ENCODE peak calls at places on chromosomes 6 and 20, in four cellular contexts. W, X, M and H are unnamed samples.

GRCh38 chr20:21505810-21506530 is 7.9 kb downstream of the NKX2-2 start:
- DNase-seq in W (no peak), X (peak), M (peak), H (no peak)

GRCh38 chr20:49594143-49594928 is 26.4 kb upstream of the PTGIS start:
- DNase-seq in W (no peak), X (peak), M (peak), H (peak)

GRCh38 chr6:140434761-140435160 is 1060.3 kb upstream of the CITED2 start:
- DNase-seq in W (no peak), X (peak), M (peak), H (no peak)

GRCh38 chr6:138377844-138378243 is at the start of gene SMIM28:
- DNase-seq in W (no peak), X (no peak), M (no peak), H (no peak)

GRCh38 chr20:51528263-51529026 is 14.1 kb downstream of the NFATC2 start:
- DNase-seq in W (no peak), X (no peak), M (no peak), H (no peak)

GRCh38 chr6:38269773-38270172 is 370.0 kb downstream of the BTBD9 start:
- DNase-seq in W (no peak), X (peak), M (no peak), H (no peak)

GRCh38 chr20:62576815-62577214 is 65.5 kb upstream of the SLCO4A1 start:
- DNase-seq in W (no peak), X (peak), M (no peak), H (no peak)

GRCh38 chr6:158853872-158854213 is 34.7 kb upstream of the EZR start:
- DNase-seq in W (no peak), X (no peak), M (no peak), H (no peak)

GRCh38 chr6:149335924-149336323 is 18.4 kb downstream of the TAB2 start:
- DNase-seq in W (no peak), X (peak), M (peak), H (no peak)

GRCh38 chr20:32052792-32053362 is 835 bp downstream of the HCK start:
- DNase-seq in W (no peak), X (no peak), M (no peak), H (no peak)

GRCh38 chr20:32053648-32054047 is 1.6 kb downstream of the HCK start:
- DNase-seq in W (no peak), X (no peak), M (no peak), H (no peak)

GRCh38 chr20:32051720-32052089 is 337 bp upstream of the HCK start:
- DNase-seq in W (no peak), X (no peak), M (no peak), H (no peak)

GRCh38 chr20:32050851-32051556 is 1.0 kb upstream of the HCK start:
- DNase-seq in W (no peak), X (no peak), M (no peak), H (no peak)

GRCh38 chr20:32052090-32052791 is at the start of gene HCK:
- DNase-seq in W (no peak), X (peak), M (no peak), H (no peak)
- H3K4me3 ChIP-seq in W (no peak), X (no peak), M (no peak), H (no peak)

GRCh38 chr6:144062757-144063156 is 32.6 kb downstream of the SF3B5 start:
- DNase-seq in W (no peak), X (no peak), M (no peak), H (no peak)
- TF ChIP-seq EZH2 in W (no peak), X (no peak), M (no peak), H (no peak)

DNA sequence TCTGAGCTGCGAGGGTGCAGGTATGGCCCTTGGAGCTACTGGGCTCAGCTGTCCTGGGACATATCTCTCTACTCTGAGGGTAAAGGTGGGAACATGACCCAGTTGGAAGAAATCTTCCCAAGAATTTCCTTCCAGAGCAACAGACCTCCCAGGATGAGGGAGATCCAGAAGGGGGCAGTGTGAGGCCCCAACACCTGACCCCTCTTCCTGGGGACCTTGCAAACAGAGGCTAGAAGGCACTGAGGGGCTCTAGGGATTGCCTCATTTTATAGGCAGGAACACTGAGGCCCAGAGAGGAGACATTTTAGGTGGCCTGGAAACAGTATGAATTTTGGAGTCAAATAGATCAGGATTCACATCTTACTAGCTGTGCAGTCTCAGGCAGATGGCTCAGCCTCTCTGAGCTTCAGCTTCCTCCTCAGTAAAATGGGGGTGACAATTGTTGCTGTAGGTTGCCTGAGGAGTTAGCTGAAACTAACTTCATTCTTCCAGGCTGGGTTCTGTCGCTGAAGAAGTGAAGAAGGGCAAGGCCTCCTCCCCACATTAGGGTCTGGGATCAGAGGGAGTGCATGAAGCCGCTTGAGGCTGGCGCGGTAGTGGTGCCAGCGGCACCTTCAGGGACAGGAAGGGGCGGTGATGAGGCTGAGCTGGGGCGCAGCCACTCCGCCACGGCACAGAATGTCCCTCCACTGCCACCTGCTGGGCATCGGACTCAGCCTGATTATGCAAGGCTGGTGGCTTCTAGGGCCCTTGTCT is 11.4 kb downstream of the KCNK17 start:
- DNase-seq in W (peak), X (peak), M (peak), H (peak)
- H3K4me3 ChIP-seq in W (no peak), X (peak), M (no peak), H (peak)

DNA sequence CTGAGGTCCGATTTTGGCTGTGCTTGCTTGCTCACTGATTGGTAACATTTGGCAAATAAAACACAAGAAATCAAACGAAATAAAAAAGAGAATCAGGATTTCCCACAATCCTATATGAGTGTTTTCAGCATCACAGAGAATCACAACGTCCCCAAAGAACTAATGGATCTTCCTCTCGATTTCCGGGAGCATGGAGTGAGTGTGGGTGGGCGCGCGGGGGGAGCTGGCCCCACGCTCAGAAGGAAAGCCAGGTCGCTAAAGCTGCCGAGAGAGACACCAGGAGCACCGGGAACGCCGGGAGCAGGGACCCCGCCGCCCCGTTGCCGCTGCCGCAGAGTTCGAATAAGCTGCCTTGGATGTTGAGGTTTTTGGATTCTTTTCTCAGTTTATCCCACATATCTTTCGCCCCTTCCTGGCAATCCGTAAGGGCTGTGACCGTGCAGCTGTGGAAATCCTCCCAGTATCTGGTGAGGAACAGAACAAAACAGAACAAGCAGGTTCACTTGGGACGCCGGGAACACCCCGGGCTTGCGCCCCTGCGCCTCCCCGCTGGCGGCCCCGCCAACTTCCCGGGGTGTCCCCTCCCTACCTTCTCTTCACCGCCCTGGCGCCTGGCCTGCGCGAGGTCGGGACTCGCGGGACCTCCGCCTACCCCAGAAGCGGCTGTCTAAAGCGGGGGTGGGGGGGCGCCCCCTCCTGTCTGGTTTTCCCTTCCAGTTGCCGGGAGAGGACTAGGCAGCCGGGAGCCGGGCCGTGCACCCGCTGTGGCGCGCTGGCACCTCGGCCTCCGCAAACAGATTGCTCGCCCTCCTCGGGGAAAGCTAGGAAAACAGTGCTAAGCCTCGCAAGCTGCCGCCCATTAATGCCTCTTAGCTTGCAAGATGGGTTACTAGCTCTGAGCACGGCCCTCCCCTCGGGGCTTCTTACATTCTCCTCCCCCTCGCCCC is 7.7 kb downstream of the NRN1 start:
- DNase-seq in W (no peak), X (peak), M (no peak), H (no peak)
- TF ChIP-seq EZH2 in W (peak), X (no peak), M (peak), H (no peak)

GRCh38 chr6:161410076-161410475 is 136.2 kb upstream of the AGPAT4 start:
- DNase-seq in W (no peak), X (no peak), M (no peak), H (no peak)
- H3K4me3 ChIP-seq in W (no peak), X (no peak), M (no peak), H (no peak)

GRCh38 chr6:16200231-16200941 is 38.0 kb upstream of the GMPR start:
- DNase-seq in W (no peak), X (peak), M (no peak), H (no peak)

GRCh38 chr6:16196260-16196914 is 42.0 kb upstream of the GMPR start:
- DNase-seq in W (no peak), X (no peak), M (no peak), H (no peak)

GRCh38 chr6:16199792-16200191 is 38.6 kb upstream of the GMPR start:
- DNase-seq in W (no peak), X (no peak), M (no peak), H (no peak)

GRCh38 chr6:16196958-16197576 is 41.3 kb upstream of the GMPR start:
- DNase-seq in W (no peak), X (no peak), M (no peak), H (no peak)

DNA sequence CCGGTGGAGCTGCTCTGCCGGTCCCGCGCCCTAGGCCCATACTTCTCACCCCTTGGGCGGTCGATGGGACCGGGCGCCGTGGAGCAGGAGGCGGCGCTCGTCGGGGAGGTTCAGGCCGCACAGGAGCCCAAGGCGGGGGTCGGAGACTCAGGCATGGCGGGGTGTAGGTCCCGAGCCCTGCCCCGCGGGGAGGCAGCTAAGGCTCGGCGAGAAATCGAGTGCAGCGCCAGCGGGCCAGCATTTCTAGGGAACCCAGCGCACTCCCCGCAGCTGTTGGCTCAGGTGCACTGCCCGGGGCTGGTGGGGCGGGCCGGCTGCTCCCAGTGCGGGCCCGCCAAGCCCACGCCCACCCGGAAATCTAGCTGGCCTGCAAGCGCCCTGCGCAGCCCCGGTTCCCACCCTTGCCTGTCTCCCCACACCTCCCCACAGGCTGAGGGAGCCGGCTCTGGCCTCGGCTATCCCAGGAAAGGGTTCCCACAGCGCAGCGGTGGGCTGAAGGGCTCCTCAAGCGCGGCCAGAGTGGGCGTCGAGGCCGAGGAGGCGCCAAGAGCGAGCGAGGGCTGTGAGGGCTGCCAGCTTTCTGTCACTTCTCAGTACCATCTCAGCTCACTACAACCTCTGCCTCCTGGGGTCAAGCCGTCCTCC is 40.2 kb upstream of the GMPR start:
- DNase-seq in W (no peak), X (no peak), M (no peak), H (no peak)
- TF ChIP-seq EZH2 in W (no peak), X (no peak), M (no peak), H (no peak)

GRCh38 chr6:27651371-27651732 is 178.4 kb upstream of the ZNF184 start:
- DNase-seq in W (no peak), X (no peak), M (peak), H (no peak)

GRCh38 chr6:27650620-27651370 is 177.9 kb upstream of the ZNF184 start:
- DNase-seq in W (peak), X (peak), M (peak), H (peak)
- H3K4me3 ChIP-seq in W (peak), X (no peak), M (no peak), H (peak)

DNA sequence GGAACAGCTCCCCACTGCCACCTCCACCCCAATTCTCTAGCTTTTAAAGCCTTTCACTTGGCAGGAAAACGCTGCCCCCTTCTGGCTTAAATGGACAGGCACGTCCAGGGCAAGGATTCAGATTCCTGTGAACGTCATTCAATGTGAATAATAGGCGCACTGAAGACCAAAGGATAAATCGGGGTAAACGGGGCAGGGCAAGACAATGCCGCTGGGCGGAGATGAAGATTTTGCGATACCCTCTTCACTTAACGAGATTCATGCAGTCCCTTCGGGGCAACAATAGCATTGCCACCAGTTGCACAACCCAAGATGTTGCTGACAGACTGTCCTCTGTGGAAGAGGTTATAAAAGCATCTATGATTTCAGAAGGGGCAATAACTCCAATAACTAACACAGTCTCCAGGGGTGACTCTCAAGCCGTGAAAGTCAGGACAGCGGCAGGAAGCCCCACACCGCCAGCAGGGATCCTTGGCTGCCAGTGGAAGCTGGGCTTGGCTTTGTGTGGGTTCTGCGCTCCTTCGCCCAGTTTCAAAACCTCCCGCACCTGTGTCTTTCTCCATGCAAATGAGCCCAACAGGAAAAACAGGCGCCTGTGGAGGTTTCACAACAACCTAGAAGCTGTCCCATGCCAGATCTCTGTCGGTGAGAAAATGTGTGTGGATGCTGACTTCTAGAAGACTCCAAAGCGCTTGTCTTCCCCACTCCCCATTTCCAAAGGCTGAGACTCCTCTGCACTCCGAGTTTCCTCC is 291.8 kb downstream of the BMP7 start:
- DNase-seq in W (peak), X (peak), M (peak), H (peak)
- TF ChIP-seq EZH2 in W (no peak), X (no peak), M (no peak), H (no peak)

GRCh38 chr20:58388028-58388601 is 914 bp upstream of the VAPB start:
- DNase-seq in W (no peak), X (no peak), M (no peak), H (no peak)
- H3K4me3 ChIP-seq in W (peak), X (peak), M (peak), H (peak)

DNA sequence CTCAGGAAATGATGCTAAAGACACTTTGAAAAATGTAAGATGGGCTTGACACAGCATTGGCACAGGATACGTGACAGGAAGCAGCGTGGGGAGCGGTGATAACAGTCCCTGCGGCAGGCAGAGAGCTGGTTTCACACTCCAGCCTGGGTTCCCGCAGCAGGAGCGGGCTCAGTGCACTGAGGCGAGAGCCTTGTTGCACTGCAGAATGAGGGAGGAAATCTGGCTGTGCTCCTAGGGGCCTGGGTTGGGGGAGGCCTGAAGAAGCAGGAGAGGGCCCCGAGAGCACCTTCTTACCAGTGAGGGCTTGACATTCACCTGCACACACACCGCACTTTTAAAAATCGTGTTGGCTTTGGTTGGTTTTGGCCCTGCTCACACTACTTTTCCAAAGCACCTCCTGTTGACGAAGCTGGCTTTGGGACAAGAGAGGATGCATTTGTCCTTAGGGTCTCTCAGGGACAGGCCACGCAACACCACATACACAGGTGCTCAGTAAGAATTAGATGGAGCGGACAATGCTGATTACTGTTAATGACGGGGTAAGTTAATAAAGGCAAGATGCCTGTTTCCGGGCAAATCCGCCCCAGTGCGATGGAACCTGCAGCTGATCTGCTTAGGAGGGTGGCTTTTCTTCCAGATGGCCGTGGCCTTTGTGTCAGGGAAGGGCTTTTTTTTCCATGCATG is 49.4 kb upstream of the ARMC2 start:
- DNase-seq in W (no peak), X (no peak), M (no peak), H (no peak)
- TF ChIP-seq EZH2 in W (no peak), X (no peak), M (no peak), H (no peak)